ENCODE peak calls at places on chromosomes 12 and 14, in six cellular contexts. F is K562, G is GM12878, M is HepG2, Q is HCT116, D is H1. J is an unnamed sample.

GRCh38 chr14:31261859-31262739 is 54.5 kb upstream of the HECTD1 start:
- DNase-seq in F (no peak), G (peak; percentile 37), M (peak; percentile 100), Q (no peak), D (no peak), J (no peak)

GRCh38 chr14:80776657-80777056 is 164.9 kb downstream of the CEP128 start:
- DNase-seq in F (no peak), G (no peak), M (no peak), Q (no peak), D (no peak), J (no peak)

GRCh38 chr12:116194935-116195431 is 82.5 kb downstream of the MED13L start:
- DNase-seq in F (no peak), G (peak; percentile 79), M (no peak), Q (no peak), D (no peak), J (no peak)

GRCh38 chr14:102221026-102221425 is 81.3 kb downstream of the WDR20 start:
- DNase-seq in F (no peak), G (no peak), M (no peak), Q (no peak), D (no peak), J (no peak)

GRCh38 chr14:63752449-63753169 is 24.7 kb upstream of the SGPP1 start:
- DNase-seq in F (no peak), G (no peak), M (peak; percentile 12), Q (no peak), D (no peak), J (no peak)

GRCh38 chr12:81866081-81866480 is 106.9 kb upstream of the PPFIA2 start:
- DNase-seq in F (no peak), G (no peak), M (no peak), Q (no peak), D (no peak), J (no peak)

GRCh38 chr12:77214136-77214535 is 148.8 kb upstream of the E2F7 start:
- DNase-seq in F (no peak), G (no peak), M (no peak), Q (no peak), D (no peak), J (no peak)

GRCh38 chr12:6697584-6698351 is 2.8 kb downstream of the PIANP start:
- DNase-seq in F (peak; percentile 51), G (no peak), M (peak; percentile 45), Q (peak; percentile 45), D (no peak), J (peak; percentile 45)

GRCh38 chr12:126353604-126354003 is 1288.4 kb downstream of the AACS start:
- DNase-seq in F (no peak), G (no peak), M (no peak), Q (no peak), D (no peak), J (no peak)

GRCh38 chr14:61335876-61336275 is 14.5 kb downstream of the PRKCH start:
- DNase-seq in F (no peak), G (no peak), M (no peak), Q (no peak), D (no peak), J (no peak)

DNA sequence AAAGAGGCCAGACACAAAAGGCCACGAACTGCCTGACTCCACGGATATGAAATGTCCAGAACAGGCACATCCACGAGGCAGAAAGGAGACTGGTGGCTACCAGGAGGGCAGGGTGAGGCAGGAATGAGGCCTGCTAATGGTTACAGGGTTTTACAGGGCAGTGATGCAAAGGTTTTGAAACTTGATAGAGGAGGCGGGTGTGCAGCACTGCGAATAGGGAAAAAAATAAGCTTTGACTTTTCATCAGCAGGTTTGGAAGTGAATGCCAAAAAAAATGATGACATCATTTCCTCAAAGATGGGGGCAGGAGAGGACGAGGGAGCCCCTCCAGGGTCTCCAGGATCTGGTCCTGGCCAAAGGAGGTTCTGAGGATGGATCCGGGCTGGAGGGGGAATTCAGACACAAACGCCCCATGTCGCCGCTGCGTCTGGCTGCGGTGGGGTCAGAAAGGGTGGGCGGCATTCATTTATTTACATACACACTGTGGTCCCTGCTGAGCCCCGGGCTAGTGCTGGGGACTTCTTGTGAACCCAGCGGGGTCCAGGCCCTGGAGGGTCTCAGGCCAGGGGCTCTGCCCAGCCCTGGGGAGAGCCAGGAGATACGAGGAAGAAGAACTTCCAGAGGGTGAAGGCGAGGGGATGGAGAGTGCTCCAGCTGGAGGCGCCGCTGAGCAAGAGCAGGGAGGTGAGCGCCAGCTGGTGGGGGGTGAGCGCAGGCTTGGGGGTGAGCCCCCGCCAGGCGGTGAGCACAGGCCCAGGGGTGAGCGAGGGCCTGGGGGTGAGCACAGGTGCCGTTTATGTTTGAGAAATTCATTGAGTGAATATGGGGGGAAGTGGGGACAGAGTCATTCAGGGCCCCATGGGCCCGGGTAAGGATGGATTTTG is 68.3 kb downstream of the NCOR2 start:
- DNase-seq in F (no peak), G (no peak), M (no peak), Q (no peak), D (no peak), J (no peak)
- TF ChIP-seq JUND in F (no peak), G (no peak), M (no peak), Q (no peak), D (no peak), J (no peak)

DNA sequence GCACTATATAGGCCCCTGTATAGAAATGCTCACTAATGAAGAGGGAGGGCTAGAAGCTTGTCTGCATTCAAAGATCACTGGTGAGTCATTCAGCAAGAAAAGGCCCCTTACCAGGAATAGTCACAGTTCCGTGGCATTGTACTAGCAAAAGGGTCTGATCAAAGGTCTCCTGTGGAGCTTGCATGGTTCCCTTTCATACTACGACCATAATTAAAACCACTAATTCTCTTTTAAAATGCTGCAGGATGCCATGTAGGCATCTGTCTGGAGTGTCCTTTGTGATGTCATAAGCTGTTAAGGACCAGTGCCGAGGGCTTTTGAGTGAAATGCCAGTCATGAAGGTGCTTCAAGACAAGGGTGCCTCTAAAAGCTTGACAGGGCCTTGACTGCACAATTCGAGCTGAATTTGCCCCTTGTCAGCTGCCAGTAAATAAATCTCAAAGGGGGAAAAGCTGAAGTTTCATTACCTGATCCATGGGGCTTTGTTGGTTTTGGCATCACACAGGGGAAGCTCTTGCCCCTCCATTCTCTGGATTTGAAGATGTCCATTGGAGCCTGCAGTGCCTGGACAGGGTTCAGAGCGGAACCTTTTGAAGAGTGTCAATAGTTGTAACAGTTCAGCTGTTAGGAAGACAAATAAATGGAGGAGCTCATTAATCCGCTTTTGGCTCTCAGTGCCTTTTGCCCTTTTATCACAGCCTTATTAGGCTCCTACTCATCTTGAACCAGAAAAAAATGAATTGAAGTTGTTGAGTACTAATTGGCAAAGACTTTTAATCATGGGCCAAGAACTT is 69.1 kb downstream of the TMEM260 start:
- DNase-seq in F (no peak), G (no peak), M (no peak), Q (no peak), D (no peak), J (no peak)
- TF ChIP-seq JUND in F (no peak), G (no peak), M (no peak), Q (no peak), D (peak; percentile 54), J (no peak)

DNA sequence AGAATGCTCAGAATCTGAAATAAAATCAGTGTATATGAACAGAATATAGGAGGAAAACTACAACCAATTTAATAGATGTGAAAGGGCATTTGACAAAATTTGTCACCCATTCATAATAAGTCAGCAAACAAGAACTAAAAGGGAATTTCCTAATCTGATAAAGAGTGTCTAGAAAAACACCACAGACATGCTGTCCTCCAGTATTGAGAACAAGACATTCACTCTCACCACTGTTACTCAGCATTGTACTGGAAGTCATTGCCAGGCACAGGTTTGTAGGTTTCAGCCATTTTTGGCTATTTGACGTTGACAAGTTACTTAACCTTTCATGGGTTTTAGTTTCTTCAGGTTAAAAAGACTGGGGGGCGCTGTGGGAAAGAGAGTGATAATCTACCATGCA is 13.2 kb downstream of the EIF2S1 start:
- DNase-seq in F (no peak), G (peak; percentile 15), M (no peak), Q (no peak), D (no peak), J (no peak)
- TF ChIP-seq JUND in F (no peak), G (no peak), M (no peak), Q (no peak), D (no peak), J (no peak)

GRCh38 chr12:12017135-12017581 is 53.6 kb upstream of the BCL2L14 start:
- DNase-seq in F (no peak), G (no peak), M (no peak), Q (no peak), D (no peak), J (peak; percentile 6)
- TF ChIP-seq JUND in F (no peak), G (no peak), M (no peak), Q (no peak), D (no peak), J (no peak)

J was measured in T47D.